ENCODE peak calls at places on chromosomes 2 and 18, in eight cellular contexts. H, U, X, M, W, R, Q and O are unnamed samples.

GRCh38 chr2:29376541-29376940 is 261.3 kb downstream of the CLIP4 start:
- DNase-seq in M (no peak), R (no peak), H (no peak), U (no peak), Q (no peak), W (no peak), X (no peak), O (no peak)

GRCh38 chr2:127673304-127674069 is 1.8 kb downstream of the LIMS2 start:
- DNase-seq in H (no peak), X (peak; percentile 69), R (no peak), Q (peak; percentile 55), W (no peak), U (no peak), M (no peak), O (peak; percentile 9)

GRCh38 chr2:217555075-217555876 is 447.5 kb downstream of the TNS1 start:
- DNase-seq in X (peak; percentile 73), M (no peak), U (no peak), W (no peak), H (no peak), R (no peak), Q (no peak), O (peak; percentile 46)

GRCh38 chr18:53509886-53510285 is 714.6 kb downstream of the MBD2 start:
- DNase-seq in Q (peak; percentile 5), X (no peak), U (no peak), M (no peak), W (no peak), R (no peak), H (no peak), O (no peak)

GRCh38 chr2:215454519-215454918 is 18.7 kb upstream of the FN1 start:
- DNase-seq in R (no peak), Q (peak; percentile 55), M (no peak), H (peak; percentile 18), X (no peak), U (no peak), W (no peak), O (no peak)

GRCh38 chr2:180730976-180731375 is 249.4 kb upstream of the UBE2E3 start:
- DNase-seq in U (no peak), M (no peak), Q (no peak), X (no peak), W (no peak), R (no peak), H (no peak), O (no peak)

GRCh38 chr18:28048612-28049011 is 128.3 kb downstream of the CDH2 start:
- DNase-seq in U (no peak), X (no peak), M (no peak), Q (no peak), H (no peak), R (no peak), W (no peak), O (no peak)

GRCh38 chr2:32357545-32358482 is 991 bp downstream of the BIRC6 start:
- DNase-seq in H (no peak), Q (peak; percentile 62), W (no peak), R (peak; percentile 6), M (peak; percentile 55), X (peak; percentile 74), U (peak; percentile 53), O (peak; percentile 50)

GRCh38 chr2:230871361-230872150 is 6.8 kb downstream of the ITM2C start:
- DNase-seq in R (no peak), U (peak; percentile 25), X (no peak), W (no peak), H (no peak), Q (no peak), M (no peak), O (no peak)

GRCh38 chr18:6558770-6559169 is 144.1 kb upstream of the L3MBTL4 start:
- DNase-seq in M (no peak), X (no peak), H (no peak), Q (no peak), W (no peak), U (no peak), R (no peak), O (no peak)

GRCh38 chr2:232389327-232389726 is 10.8 kb downstream of the ALPP start:
- DNase-seq in U (no peak), R (no peak), H (no peak), Q (no peak), M (no peak), W (no peak), X (no peak), O (no peak)

GRCh38 chr18:26483633-26484032 is 64.7 kb downstream of the KCTD1 start:
- DNase-seq in H (no peak), Q (no peak), M (no peak), U (no peak), X (no peak), R (no peak), W (no peak), O (no peak)

GRCh38 chr2:41910126-41910525 is 137.7 kb upstream of the PKDCC start:
- DNase-seq in M (no peak), H (no peak), R (no peak), X (no peak), W (no peak), U (no peak), Q (no peak), O (no peak)

GRCh38 chr18:38940863-38941531 is 1375.4 kb upstream of the CELF4 start:
- DNase-seq in U (no peak), Q (no peak), X (no peak), H (peak; percentile 12), W (no peak), R (no peak), M (no peak), O (no peak)

GRCh38 chr2:86014493-86014892 is 91.2 kb downstream of the POLR1A start:
- DNase-seq in R (no peak), U (no peak), Q (no peak), H (no peak), M (no peak), W (no peak), X (no peak), O (no peak)

DNA sequence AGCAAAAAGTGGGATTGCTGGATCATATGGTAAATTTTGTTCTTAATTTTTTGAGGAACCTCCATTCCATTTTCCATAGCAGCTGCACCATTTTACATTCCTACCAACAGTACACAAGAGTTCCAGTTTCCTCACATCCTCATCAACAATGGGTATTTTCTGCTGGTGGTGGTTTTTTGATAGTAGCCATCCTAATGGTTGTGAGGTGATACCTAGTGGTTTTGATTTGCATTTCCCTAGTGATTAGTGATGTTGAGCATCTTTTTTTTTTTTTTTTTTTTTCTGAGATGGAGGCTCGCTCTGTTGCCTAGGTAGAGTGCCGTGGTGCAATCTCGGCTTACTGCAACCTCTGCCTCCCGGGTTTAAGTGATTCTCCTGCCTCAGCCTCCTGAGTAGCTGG is 30.5 kb downstream of the METTL21A start:
- DNase-seq in W (no peak), X (no peak), M (no peak), Q (no peak), R (no peak), U (no peak), H (no peak), O (no peak)
- H3K27ac ChIP-seq in W (no peak overlapping the region), X (no peak overlapping the region), M (no peak overlapping the region), Q (no peak overlapping the region), R (no peak overlapping the region), U (no peak overlapping the region), H (no peak overlapping the region), O (no peak overlapping the region)

GRCh38 chr2:160242863-160243552 is 42.9 kb upstream of the ITGB6 start:
- DNase-seq in X (no peak), M (no peak), Q (peak; percentile 60), R (no peak), U (no peak), H (no peak), W (no peak), O (no peak)

GRCh38 chr2:160246356-160246755 is 46.3 kb upstream of the ITGB6 start:
- DNase-seq in X (no peak), M (no peak), R (no peak), U (no peak), H (no peak), Q (no peak), W (no peak), O (no peak)

GRCh38 chr2:160247295-160247694 is 47.2 kb upstream of the ITGB6 start:
- DNase-seq in R (no peak), H (no peak), Q (no peak), M (no peak), X (no peak), U (no peak), W (no peak), O (no peak)

GRCh38 chr2:160241251-160242137 is 41.4 kb upstream of the ITGB6 start:
- DNase-seq in U (peak; percentile 63), W (no peak), Q (no peak), H (peak; percentile 52), R (peak; percentile 40), M (peak; percentile 57), X (peak; percentile 64), O (no peak)

DNA sequence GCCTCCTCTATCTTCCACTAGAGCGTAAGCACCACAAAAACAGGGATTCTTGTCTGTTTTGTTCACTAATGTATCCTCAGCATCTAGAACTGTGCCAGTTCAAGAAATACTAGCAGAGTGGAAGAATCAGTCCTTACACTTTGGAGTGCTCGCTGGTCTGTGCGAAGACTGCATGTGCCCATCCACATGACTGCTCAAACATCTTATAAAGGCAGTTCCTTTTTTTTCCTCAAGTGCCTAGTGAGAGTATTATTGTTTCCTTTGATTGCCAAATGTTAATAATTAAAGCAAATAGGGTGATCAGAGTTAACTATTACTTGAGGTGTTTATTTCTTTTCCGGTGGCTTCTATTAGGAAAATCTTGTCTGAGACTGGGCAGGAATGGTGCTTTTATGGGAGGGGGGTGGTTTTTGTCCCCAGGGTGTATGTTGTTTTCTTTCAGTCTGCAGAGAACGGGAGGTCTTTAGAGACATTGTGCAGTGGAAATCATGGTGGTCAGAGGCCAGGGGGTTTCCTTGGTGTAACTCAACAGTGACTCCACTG is 45.6 kb upstream of the ITGB6 start:
- DNase-seq in W (no peak), H (no peak), U (no peak), M (no peak), X (no peak), Q (no peak), R (no peak), O (no peak)
- H3K27ac ChIP-seq in W (no peak overlapping the region), H (peak overlapping the region; percentile 48), U (no peak overlapping the region), M (no peak overlapping the region), X (no peak overlapping the region), Q (no peak overlapping the region), R (no peak overlapping the region), O (no peak overlapping the region)

GRCh38 chr2:183079335-183079775 is 808 bp downstream of the DUSP19 start:
- DNase-seq in Q (no peak), R (no peak), U (no peak), M (peak; percentile 28), X (no peak), W (no peak), H (no peak), O (peak; percentile 40)
- H3K27ac ChIP-seq in Q (peak overlapping the region; percentile 7), R (peak overlapping the region; percentile 88), U (peak overlapping the region; percentile 81), M (peak overlapping the region; percentile 90), X (peak overlapping the region; percentile 88), W (peak overlapping the region; percentile 84), H (peak overlapping the region; percentile 92), O (peak overlapping the region; percentile 61)

GRCh38 chr2:120868366-120868765 is 132.7 kb downstream of the GLI2 start:
- DNase-seq in U (peak; percentile 6), X (peak; percentile 50), W (no peak), H (no peak), Q (no peak), R (no peak), M (no peak), O (no peak)
- H3K27ac ChIP-seq in U (peak overlapping the region; percentile 64), X (peak overlapping the region; percentile 87), W (no peak overlapping the region), H (no peak overlapping the region), Q (no peak overlapping the region), R (peak overlapping the region; percentile 87), M (no peak overlapping the region), O (peak overlapping the region; percentile 31)